ENCODE peak calls at places on chromosomes 2 and 18, in five cellular contexts. One of them, this sample, is unnamed. For H3K4me1, the result is how much of the 10 kb centered on the place peaks cover.

GRCh38 chr2:203846490-203847105 is 21.0 kb upstream of the CTLA4 start:
- DNase-seq in pancreas: peak
- DNase-seq in effector memory CD4-positive, alpha-beta T cell: no peak
- DNase-seq in psoas muscle: peak
- DNase-seq in uterus: no peak
- DNase-seq in this sample: peak

GRCh38 chr18:3793545-3793944 is 343.6 kb downstream of the TGIF1 start:
- DNase-seq in pancreas: no peak
- DNase-seq in effector memory CD4-positive, alpha-beta T cell: no peak
- DNase-seq in psoas muscle: no peak
- DNase-seq in uterus: no peak
- DNase-seq in this sample: no peak

GRCh38 chr2:105592288-105592687 is 152.4 kb upstream of the NCK2 start:
- DNase-seq in pancreas: peak
- DNase-seq in effector memory CD4-positive, alpha-beta T cell: no peak
- DNase-seq in psoas muscle: no peak
- DNase-seq in uterus: no peak
- DNase-seq in this sample: no peak

GRCh38 chr2:69122271-69122670 is 109.3 kb downstream of the ANTXR1 start:
- DNase-seq in pancreas: no peak
- DNase-seq in effector memory CD4-positive, alpha-beta T cell: no peak
- DNase-seq in psoas muscle: no peak
- DNase-seq in uterus: no peak
- DNase-seq in this sample: no peak

GRCh38 chr18:2920546-2921343 is 73.9 kb downstream of the EMILIN2 start:
- DNase-seq in pancreas: no peak
- DNase-seq in effector memory CD4-positive, alpha-beta T cell: no peak
- DNase-seq in psoas muscle: no peak
- DNase-seq in uterus: no peak
- DNase-seq in this sample: no peak

GRCh38 chr2:11446733-11447248 is 19.2 kb downstream of the E2F6 start:
- DNase-seq in pancreas: peak
- DNase-seq in effector memory CD4-positive, alpha-beta T cell: peak
- DNase-seq in psoas muscle: no peak
- DNase-seq in uterus: peak
- DNase-seq in this sample: no peak

GRCh38 chr2:207770602-207771404 is 1.1 kb upstream of the FZD5 start:
- DNase-seq in pancreas: no peak
- DNase-seq in effector memory CD4-positive, alpha-beta T cell: no peak
- DNase-seq in psoas muscle: peak
- DNase-seq in uterus: peak
- DNase-seq in this sample: no peak

GRCh38 chr2:86035883-86036789 is 69.5 kb downstream of the POLR1A start:
- DNase-seq in pancreas: peak
- DNase-seq in effector memory CD4-positive, alpha-beta T cell: peak
- DNase-seq in psoas muscle: peak
- DNase-seq in uterus: peak
- DNase-seq in this sample: peak

GRCh38 chr2:83055338-83056010 is 1403.6 kb downstream of the SUCLG1 start:
- DNase-seq in pancreas: no peak
- DNase-seq in effector memory CD4-positive, alpha-beta T cell: no peak
- DNase-seq in psoas muscle: no peak
- DNase-seq in uterus: no peak
- DNase-seq in this sample: no peak

GRCh38 chr18:79361766-79362522 is 33.8 kb upstream of the NFATC1 start:
- DNase-seq in pancreas: no peak
- DNase-seq in effector memory CD4-positive, alpha-beta T cell: no peak
- DNase-seq in psoas muscle: no peak
- DNase-seq in uterus: no peak
- DNase-seq in this sample: no peak

GRCh38 chr2:12884713-12885282 is 168.1 kb downstream of the TRIB2 start:
- DNase-seq in pancreas: peak
- DNase-seq in effector memory CD4-positive, alpha-beta T cell: no peak
- DNase-seq in psoas muscle: peak
- DNase-seq in uterus: peak
- DNase-seq in this sample: peak

GRCh38 chr2:123080331-123080730 is 944.8 kb upstream of the CNTNAP5 start:
- DNase-seq in pancreas: no peak
- DNase-seq in effector memory CD4-positive, alpha-beta T cell: no peak
- DNase-seq in psoas muscle: no peak
- DNase-seq in uterus: no peak
- DNase-seq in this sample: no peak

GRCh38 chr2:235021752-235022151 is 69.9 kb downstream of the SH3BP4 start:
- DNase-seq in pancreas: no peak
- DNase-seq in effector memory CD4-positive, alpha-beta T cell: no peak
- DNase-seq in psoas muscle: no peak
- DNase-seq in uterus: no peak
- DNase-seq in this sample: no peak

GRCh38 chr2:153595939-153596338 is 117.4 kb upstream of the RPRM start:
- DNase-seq in pancreas: no peak
- DNase-seq in effector memory CD4-positive, alpha-beta T cell: no peak
- DNase-seq in psoas muscle: no peak
- DNase-seq in uterus: no peak
- DNase-seq in this sample: no peak

GRCh38 chr2:44572196-44572900 is 210.6 kb downstream of the CAMKMT start:
- DNase-seq in pancreas: no peak
- DNase-seq in effector memory CD4-positive, alpha-beta T cell: no peak
- DNase-seq in psoas muscle: no peak
- DNase-seq in uterus: no peak
- DNase-seq in this sample: no peak

GRCh38 chr2:54084600-54084999 is 30.8 kb upstream of the ACYP2 start:
- DNase-seq in pancreas: peak
- DNase-seq in effector memory CD4-positive, alpha-beta T cell: no peak
- DNase-seq in psoas muscle: no peak
- DNase-seq in uterus: no peak
- DNase-seq in this sample: no peak

GRCh38 chr2:47127862-47128543 is 27.1 kb downstream of the STPG4 start:
- DNase-seq in pancreas: no peak
- DNase-seq in effector memory CD4-positive, alpha-beta T cell: no peak
- DNase-seq in psoas muscle: no peak
- DNase-seq in uterus: no peak
- DNase-seq in this sample: no peak

GRCh38 chr2:205696541-205697441 is 14.5 kb downstream of the NRP2 start:
- DNase-seq in pancreas: no peak
- DNase-seq in effector memory CD4-positive, alpha-beta T cell: no peak
- DNase-seq in psoas muscle: no peak
- DNase-seq in uterus: peak
- DNase-seq in this sample: no peak

GRCh38 chr2:42359894-42360483 is 1.0 kb downstream of the COX7A2L start:
- DNase-seq in pancreas: no peak
- DNase-seq in effector memory CD4-positive, alpha-beta T cell: no peak
- DNase-seq in psoas muscle: no peak
- DNase-seq in uterus: no peak
- DNase-seq in this sample: no peak

GRCh38 chr2:101150306-101151140 is 659 bp downstream of the TBC1D8 start:
- DNase-seq in pancreas: peak
- DNase-seq in effector memory CD4-positive, alpha-beta T cell: no peak
- DNase-seq in psoas muscle: peak
- DNase-seq in uterus: peak
- DNase-seq in this sample: peak

GRCh38 chr18:59308201-59309014 is 10.0 kb downstream of the CPLX4 start:
- DNase-seq in pancreas: peak
- DNase-seq in effector memory CD4-positive, alpha-beta T cell: peak
- DNase-seq in psoas muscle: peak
- DNase-seq in uterus: peak
- DNase-seq in this sample: peak

GRCh38 chr18:32332708-32333107 is 138.0 kb downstream of the GAREM1 start:
- DNase-seq in pancreas: no peak
- DNase-seq in effector memory CD4-positive, alpha-beta T cell: no peak
- DNase-seq in psoas muscle: no peak
- DNase-seq in uterus: no peak
- DNase-seq in this sample: no peak

GRCh38 chr2:145818890-145819504 is 1299.1 kb upstream of the ZEB2 start:
- DNase-seq in pancreas: no peak
- DNase-seq in effector memory CD4-positive, alpha-beta T cell: no peak
- DNase-seq in psoas muscle: no peak
- DNase-seq in uterus: no peak
- DNase-seq in this sample: no peak

GRCh38 chr2:96819101-96819875 is 3.2 kb downstream of the CNNM3 start:
- DNase-seq in pancreas: peak
- DNase-seq in effector memory CD4-positive, alpha-beta T cell: no peak
- DNase-seq in psoas muscle: no peak
- DNase-seq in uterus: no peak
- DNase-seq in this sample: peak

GRCh38 chr18:50104421-50104820 is 90.5 kb downstream of the MYO5B start:
- DNase-seq in pancreas: no peak
- DNase-seq in effector memory CD4-positive, alpha-beta T cell: no peak
- DNase-seq in psoas muscle: no peak
- DNase-seq in uterus: no peak
- DNase-seq in this sample: no peak

GRCh38 chr2:237886702-237887481 is 27.5 kb downstream of the RAMP1 start:
- DNase-seq in pancreas: no peak
- DNase-seq in effector memory CD4-positive, alpha-beta T cell: no peak
- DNase-seq in psoas muscle: peak
- DNase-seq in uterus: peak
- DNase-seq in this sample: peak

GRCh38 chr2:12347049-12347448 is 369.7 kb upstream of the TRIB2 start:
- DNase-seq in pancreas: no peak
- DNase-seq in effector memory CD4-positive, alpha-beta T cell: no peak
- DNase-seq in psoas muscle: no peak
- DNase-seq in uterus: no peak
- DNase-seq in this sample: no peak

GRCh38 chr2:241768850-241769249 is 7.8 kb upstream of the GAL3ST2 start:
- DNase-seq in pancreas: no peak
- DNase-seq in effector memory CD4-positive, alpha-beta T cell: no peak
- DNase-seq in psoas muscle: no peak
- DNase-seq in uterus: no peak
- DNase-seq in this sample: no peak
- H3K4me1 ChIP-seq in pancreas: under half
- H3K4me1 ChIP-seq in effector memory CD4-positive, alpha-beta T cell: under half
- H3K4me1 ChIP-seq in psoas muscle: under half
- H3K4me1 ChIP-seq in uterus: under half
- H3K4me1 ChIP-seq in this sample: under half

GRCh38 chr2:197211881-197212342 is 98.7 kb downstream of the ANKRD44 start:
- DNase-seq in pancreas: no peak
- DNase-seq in effector memory CD4-positive, alpha-beta T cell: peak
- DNase-seq in psoas muscle: no peak
- DNase-seq in uterus: no peak
- DNase-seq in this sample: no peak
- H3K27ac ChIP-seq in pancreas: no peak
- H3K27ac ChIP-seq in effector memory CD4-positive, alpha-beta T cell: peak
- H3K27ac ChIP-seq in psoas muscle: no peak
- H3K27ac ChIP-seq in uterus: no peak
- H3K27ac ChIP-seq in this sample: peak

GRCh38 chr2:239303711-239304532 is 96.9 kb downstream of the HDAC4 start:
- DNase-seq in pancreas: no peak
- DNase-seq in effector memory CD4-positive, alpha-beta T cell: no peak
- DNase-seq in psoas muscle: peak
- DNase-seq in uterus: peak
- DNase-seq in this sample: no peak

GRCh38 chr2:239300871-239301742 is 99.7 kb downstream of the HDAC4 start:
- DNase-seq in pancreas: no peak
- DNase-seq in effector memory CD4-positive, alpha-beta T cell: no peak
- DNase-seq in psoas muscle: no peak
- DNase-seq in uterus: peak
- DNase-seq in this sample: peak

GRCh38 chr2:239302083-239302807 is 98.6 kb downstream of the HDAC4 start:
- DNase-seq in pancreas: no peak
- DNase-seq in effector memory CD4-positive, alpha-beta T cell: no peak
- DNase-seq in psoas muscle: peak
- DNase-seq in uterus: peak
- DNase-seq in this sample: peak

GRCh38 chr2:239304533-239305221 is 96.1 kb downstream of the HDAC4 start:
- DNase-seq in pancreas: no peak
- DNase-seq in effector memory CD4-positive, alpha-beta T cell: no peak
- DNase-seq in psoas muscle: peak
- DNase-seq in uterus: peak
- DNase-seq in this sample: no peak

GRCh38 chr2:239302808-239303557 is 97.8 kb downstream of the HDAC4 start:
- DNase-seq in pancreas: no peak
- DNase-seq in effector memory CD4-positive, alpha-beta T cell: no peak
- DNase-seq in psoas muscle: no peak
- DNase-seq in uterus: peak
- DNase-seq in this sample: peak
- H3K4me1 ChIP-seq in pancreas: under half
- H3K4me1 ChIP-seq in effector memory CD4-positive, alpha-beta T cell: under half
- H3K4me1 ChIP-seq in psoas muscle: half or more
- H3K4me1 ChIP-seq in uterus: under half
- H3K4me1 ChIP-seq in this sample: half or more

DNA sequence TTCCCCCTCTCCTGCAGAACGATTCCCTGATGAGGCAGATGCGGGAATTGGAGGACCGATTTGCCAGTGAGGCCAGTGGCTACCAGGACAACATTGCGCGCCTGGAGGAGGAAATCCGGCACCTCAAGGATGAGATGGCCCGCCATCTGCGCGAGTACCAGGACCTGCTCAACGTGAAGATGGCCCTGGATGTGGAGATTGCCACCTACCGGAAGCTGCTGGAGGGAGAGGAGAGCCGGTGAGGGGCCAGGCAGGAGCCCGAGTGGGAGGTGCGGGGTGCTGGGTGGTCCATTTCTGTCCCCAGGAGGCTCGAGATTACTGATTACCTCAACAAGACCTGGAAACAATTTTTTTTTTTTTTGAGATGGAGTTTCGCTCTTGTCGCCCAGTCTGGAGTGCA is 3.1 kb downstream of the DES start:
- DNase-seq in pancreas: no peak
- DNase-seq in effector memory CD4-positive, alpha-beta T cell: no peak
- DNase-seq in psoas muscle: no peak
- DNase-seq in uterus: peak
- DNase-seq in this sample: no peak
- H3K27ac ChIP-seq in pancreas: no peak
- H3K27ac ChIP-seq in effector memory CD4-positive, alpha-beta T cell: no peak
- H3K27ac ChIP-seq in psoas muscle: peak
- H3K27ac ChIP-seq in uterus: peak
- H3K27ac ChIP-seq in this sample: peak